ENCODE peak calls at places on chromosomes 7 and 10, in four cellular contexts. C, S, Y and L are unnamed samples.

GRCh38 chr10:71694567-71694968 is 25.0 kb downstream of the C10orf105 start:
- DNase-seq in C (peak), S (peak), Y (no peak), L (peak)

GRCh38 chr7:27174077-27175004 is at the start of gene HOXA10:
- DNase-seq in C (peak), S (no peak), Y (no peak), L (no peak)

GRCh38 chr10:91126471-91126870 is 94.0 kb upstream of the PCGF5 start:
- DNase-seq in C (no peak), S (no peak), Y (no peak), L (no peak)

GRCh38 chr10:73850863-73851461 is 23.4 kb downstream of the CAMK2G start:
- DNase-seq in C (peak), S (no peak), Y (no peak), L (no peak)

GRCh38 chr7:3585826-3586225 is 284.8 kb downstream of the SDK1 start:
- DNase-seq in C (no peak), S (no peak), Y (no peak), L (no peak)

GRCh38 chr7:93307131-93307660 is 75.0 kb downstream of the VPS50 start:
- DNase-seq in C (no peak), S (no peak), Y (no peak), L (no peak)

GRCh38 chr10:35588836-35589235 is 16.3 kb upstream of the GJD4 start:
- DNase-seq in C (no peak), S (no peak), Y (no peak), L (no peak)

GRCh38 chr7:7970620-7971307 is 2.2 kb downstream of the GLCCI1 start:
- DNase-seq in C (no peak), S (no peak), Y (no peak), L (no peak)

GRCh38 chr10:13865758-13866491 is 279.2 kb downstream of the PRPF18 start:
- DNase-seq in C (no peak), S (no peak), Y (peak), L (no peak)

GRCh38 chr7:91091631-91092030 is 172.6 kb upstream of the FZD1 start:
- DNase-seq in C (no peak), S (no peak), Y (no peak), L (no peak)

GRCh38 chr10:74888947-74889661 is 62.7 kb downstream of the KAT6B start:
- DNase-seq in C (no peak), S (no peak), Y (no peak), L (no peak)

GRCh38 chr7:151276651-151277590 is 28.4 kb upstream of the SMARCD3 start:
- DNase-seq in C (peak), S (peak), Y (peak), L (peak)

GRCh38 chr7:74057216-74057925 is 26.2 kb upstream of the LIMK1 start:
- DNase-seq in C (no peak), S (peak), Y (no peak), L (no peak)

GRCh38 chr7:138186951-138187351 is 110.7 kb downstream of the AKR1D1 start:
- DNase-seq in C (no peak), S (no peak), Y (no peak), L (no peak)

GRCh38 chr7:124924906-124925305 is 4.7 kb downstream of the POT1 start:
- DNase-seq in C (no peak), S (no peak), Y (no peak), L (no peak)

GRCh38 chr10:65611592-65611991 is 1314.2 kb upstream of the LRRTM3 start:
- DNase-seq in C (no peak), S (no peak), Y (no peak), L (no peak)

GRCh38 chr10:58989486-58990039 is 186.9 kb upstream of the PHYHIPL start:
- DNase-seq in C (no peak), S (no peak), Y (no peak), L (no peak)

GRCh38 chr7:106100863-106101262 is 11.2 kb downstream of the SYPL1 start:
- DNase-seq in C (no peak), S (no peak), Y (no peak), L (no peak)

GRCh38 chr10:121558246-121558645 is 40.0 kb downstream of the FGFR2 start:
- DNase-seq in C (no peak), S (no peak), Y (no peak), L (no peak)

GRCh38 chr7:94431620-94432295 is 37.1 kb downstream of the COL1A2 start:
- DNase-seq in C (no peak), S (no peak), Y (no peak), L (no peak)

GRCh38 chr7:76008156-76008687 is 13.8 kb upstream of the TMEM120A start:
- DNase-seq in C (peak), S (no peak), Y (no peak), L (no peak)